ENCODE peak calls at places on chromosomes 1 and 21, in eight cellular contexts. One of them, this sample, is unnamed.

GRCh38 chr1:212497553-212497952 is 64.8 kb downstream of the NENF start:
- DNase-seq in astrocyte: no peak
- DNase-seq in ascending aorta: no peak
- DNase-seq in small intestine: no peak
- DNase-seq in foreskin keratinocyte: no peak
- DNase-seq in thoracic aorta: no peak
- DNase-seq in colonic mucosa: no peak
- DNase-seq in stomach: no peak
- DNase-seq in this sample: no peak

GRCh38 chr1:37112427-37112826 is 78.1 kb upstream of the GRIK3 start:
- DNase-seq in astrocyte: no peak
- DNase-seq in ascending aorta: no peak
- DNase-seq in small intestine: no peak
- DNase-seq in foreskin keratinocyte: no peak
- DNase-seq in thoracic aorta: no peak
- DNase-seq in colonic mucosa: no peak
- DNase-seq in stomach: no peak
- DNase-seq in this sample: no peak

GRCh38 chr1:211616231-211617031 is 37.5 kb upstream of the SLC30A1 start:
- DNase-seq in astrocyte: peak; percentile 57
- DNase-seq in ascending aorta: peak; percentile 48
- DNase-seq in small intestine: no peak
- DNase-seq in foreskin keratinocyte: no peak
- DNase-seq in thoracic aorta: peak; percentile 38
- DNase-seq in colonic mucosa: no peak
- DNase-seq in stomach: peak; percentile 48
- DNase-seq in this sample: no peak

GRCh38 chr1:37717631-37718030 is 25.3 kb downstream of the CDCA8 start:
- DNase-seq in astrocyte: no peak
- DNase-seq in ascending aorta: no peak
- DNase-seq in small intestine: no peak
- DNase-seq in foreskin keratinocyte: no peak
- DNase-seq in thoracic aorta: no peak
- DNase-seq in colonic mucosa: no peak
- DNase-seq in stomach: no peak
- DNase-seq in this sample: no peak

GRCh38 chr1:168053681-168054080 is 83.0 kb downstream of the GPR161 start:
- DNase-seq in astrocyte: no peak
- DNase-seq in ascending aorta: no peak
- DNase-seq in small intestine: no peak
- DNase-seq in foreskin keratinocyte: no peak
- DNase-seq in thoracic aorta: no peak
- DNase-seq in colonic mucosa: no peak
- DNase-seq in stomach: no peak
- DNase-seq in this sample: no peak

GRCh38 chr1:226712779-226713420 is 26.2 kb downstream of the ITPKB start:
- DNase-seq in astrocyte: no peak
- DNase-seq in ascending aorta: no peak
- DNase-seq in small intestine: no peak
- DNase-seq in foreskin keratinocyte: no peak
- DNase-seq in thoracic aorta: no peak
- DNase-seq in colonic mucosa: no peak
- DNase-seq in stomach: no peak
- DNase-seq in this sample: no peak

GRCh38 chr1:25198731-25199231 is 33.5 kb downstream of the SYF2 start:
- DNase-seq in astrocyte: peak; percentile 11
- DNase-seq in ascending aorta: no peak
- DNase-seq in small intestine: peak; percentile 39
- DNase-seq in foreskin keratinocyte: no peak
- DNase-seq in thoracic aorta: no peak
- DNase-seq in colonic mucosa: peak; percentile 51
- DNase-seq in stomach: peak; percentile 72
- DNase-seq in this sample: no peak

GRCh38 chr1:7042322-7043231 is 257.3 kb downstream of the CAMTA1 start:
- DNase-seq in astrocyte: peak; percentile 5
- DNase-seq in ascending aorta: no peak
- DNase-seq in small intestine: peak; percentile 21
- DNase-seq in foreskin keratinocyte: peak; percentile 25
- DNase-seq in thoracic aorta: no peak
- DNase-seq in colonic mucosa: no peak
- DNase-seq in stomach: no peak
- DNase-seq in this sample: no peak

GRCh38 chr1:37498872-37499617 is 15.5 kb downstream of the MEAF6 start:
- DNase-seq in astrocyte: peak; percentile 41
- DNase-seq in ascending aorta: no peak
- DNase-seq in small intestine: peak; percentile 76
- DNase-seq in foreskin keratinocyte: peak; percentile 54
- DNase-seq in thoracic aorta: no peak
- DNase-seq in colonic mucosa: peak; percentile 53
- DNase-seq in stomach: peak; percentile 69
- DNase-seq in this sample: no peak

GRCh38 chr1:214004795-214005194 is 17.0 kb downstream of the PROX1 start:
- DNase-seq in astrocyte: no peak
- DNase-seq in ascending aorta: no peak
- DNase-seq in small intestine: no peak
- DNase-seq in foreskin keratinocyte: no peak
- DNase-seq in thoracic aorta: no peak
- DNase-seq in colonic mucosa: no peak
- DNase-seq in stomach: no peak
- DNase-seq in this sample: no peak

GRCh38 chr1:3064901-3065300 is 4.1 kb upstream of the PRDM16 start:
- DNase-seq in astrocyte: no peak
- DNase-seq in ascending aorta: no peak
- DNase-seq in small intestine: no peak
- DNase-seq in foreskin keratinocyte: no peak
- DNase-seq in thoracic aorta: no peak
- DNase-seq in colonic mucosa: no peak
- DNase-seq in stomach: peak; percentile 24
- DNase-seq in this sample: no peak

GRCh38 chr1:37035828-37036666 is 1.7 kb upstream of the GRIK3 start:
- DNase-seq in astrocyte: no peak
- DNase-seq in ascending aorta: no peak
- DNase-seq in small intestine: no peak
- DNase-seq in foreskin keratinocyte: no peak
- DNase-seq in thoracic aorta: no peak
- DNase-seq in colonic mucosa: no peak
- DNase-seq in stomach: no peak
- DNase-seq in this sample: no peak

GRCh38 chr1:89606227-89606945 is 26.5 kb upstream of the LRRC8C start:
- DNase-seq in astrocyte: no peak
- DNase-seq in ascending aorta: no peak
- DNase-seq in small intestine: no peak
- DNase-seq in foreskin keratinocyte: no peak
- DNase-seq in thoracic aorta: no peak
- DNase-seq in colonic mucosa: no peak
- DNase-seq in stomach: no peak
- DNase-seq in this sample: no peak

GRCh38 chr1:89602871-89603404 is 30.0 kb upstream of the LRRC8C start:
- DNase-seq in astrocyte: no peak
- DNase-seq in ascending aorta: no peak
- DNase-seq in small intestine: no peak
- DNase-seq in foreskin keratinocyte: no peak
- DNase-seq in thoracic aorta: no peak
- DNase-seq in colonic mucosa: no peak
- DNase-seq in stomach: no peak
- DNase-seq in this sample: no peak

GRCh38 chr1:89604414-89604735 is 28.5 kb upstream of the LRRC8C start:
- DNase-seq in astrocyte: no peak
- DNase-seq in ascending aorta: no peak
- DNase-seq in small intestine: no peak
- DNase-seq in foreskin keratinocyte: no peak
- DNase-seq in thoracic aorta: no peak
- DNase-seq in colonic mucosa: no peak
- DNase-seq in stomach: no peak
- DNase-seq in this sample: no peak

GRCh38 chr1:89605692-89606091 is 27.2 kb upstream of the LRRC8C start:
- DNase-seq in astrocyte: peak; percentile 56
- DNase-seq in ascending aorta: no peak
- DNase-seq in small intestine: no peak
- DNase-seq in foreskin keratinocyte: no peak
- DNase-seq in thoracic aorta: no peak
- DNase-seq in colonic mucosa: no peak
- DNase-seq in stomach: no peak
- DNase-seq in this sample: no peak

GRCh38 chr1:89603651-89604413 is 29.1 kb upstream of the LRRC8C start:
- DNase-seq in astrocyte: peak; percentile 58
- DNase-seq in ascending aorta: no peak
- DNase-seq in small intestine: no peak
- DNase-seq in foreskin keratinocyte: peak; percentile 63
- DNase-seq in thoracic aorta: no peak
- DNase-seq in colonic mucosa: no peak
- DNase-seq in stomach: no peak
- DNase-seq in this sample: no peak
- H3K4me1 ChIP-seq in astrocyte: peaks cover 18% of the 10 kb centered on the region
- H3K4me1 ChIP-seq in ascending aorta: no peaks in the 10 kb centered on the region
- H3K4me1 ChIP-seq in small intestine: no peaks in the 10 kb centered on the region
- H3K4me1 ChIP-seq in foreskin keratinocyte: peaks cover 33% of the 10 kb centered on the region
- H3K4me1 ChIP-seq in thoracic aorta: no peaks in the 10 kb centered on the region
- H3K4me1 ChIP-seq in colonic mucosa: no peaks in the 10 kb centered on the region
- H3K4me1 ChIP-seq in stomach: peaks cover 11% of the 10 kb centered on the region
- H3K4me1 ChIP-seq in this sample: peaks cover 31% of the 10 kb centered on the region

DNA sequence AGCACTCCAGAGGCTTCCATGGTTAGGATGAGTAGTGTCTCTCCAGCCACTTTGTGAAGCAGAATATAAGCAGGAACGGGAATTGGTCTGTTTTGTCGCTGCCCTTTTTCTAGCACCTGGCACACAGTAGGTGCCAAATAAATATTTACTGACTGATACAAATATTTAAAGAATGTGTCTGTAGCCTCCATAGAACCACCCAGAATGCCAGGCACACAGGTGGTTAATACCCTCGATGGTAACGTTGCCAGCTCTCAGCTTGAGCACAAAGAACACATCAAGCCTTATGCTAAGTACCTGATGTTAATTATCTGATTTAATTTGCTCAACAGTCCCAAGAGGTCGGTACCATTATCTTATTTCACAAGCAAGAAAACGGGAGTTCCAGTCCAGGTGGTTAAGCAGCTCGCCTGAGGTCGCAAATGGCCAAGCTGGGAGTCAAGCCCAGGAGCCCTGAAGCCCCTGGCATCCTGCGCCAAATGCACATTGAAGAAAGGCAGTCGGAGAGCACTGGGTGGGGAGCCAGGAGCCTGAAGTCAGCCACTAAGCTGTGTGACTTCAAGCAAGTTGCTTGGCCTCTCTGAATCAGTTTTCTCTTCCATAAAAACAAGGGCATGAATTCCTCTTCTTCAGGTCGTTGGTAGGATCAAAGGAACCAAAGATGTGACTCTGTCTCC is 26.4 kb downstream of the HSPG2 start:
- DNase-seq in astrocyte: no peak
- DNase-seq in ascending aorta: no peak
- DNase-seq in small intestine: no peak
- DNase-seq in foreskin keratinocyte: no peak
- DNase-seq in thoracic aorta: no peak
- DNase-seq in colonic mucosa: no peak
- DNase-seq in stomach: no peak
- DNase-seq in this sample: no peak
- H3K4me1 ChIP-seq in astrocyte: peaks cover 34% of the 10 kb centered on the region
- H3K4me1 ChIP-seq in ascending aorta: peaks cover 70% of the 10 kb centered on the region
- H3K4me1 ChIP-seq in small intestine: peaks cover 7% of the 10 kb centered on the region
- H3K4me1 ChIP-seq in foreskin keratinocyte: no peaks in the 10 kb centered on the region
- H3K4me1 ChIP-seq in thoracic aorta: peaks cover 90% of the 10 kb centered on the region
- H3K4me1 ChIP-seq in colonic mucosa: peaks cover 23% of the 10 kb centered on the region
- H3K4me1 ChIP-seq in stomach: peaks cover 100% of the 10 kb centered on the region
- H3K4me1 ChIP-seq in this sample: peaks cover 100% of the 10 kb centered on the region

DNA sequence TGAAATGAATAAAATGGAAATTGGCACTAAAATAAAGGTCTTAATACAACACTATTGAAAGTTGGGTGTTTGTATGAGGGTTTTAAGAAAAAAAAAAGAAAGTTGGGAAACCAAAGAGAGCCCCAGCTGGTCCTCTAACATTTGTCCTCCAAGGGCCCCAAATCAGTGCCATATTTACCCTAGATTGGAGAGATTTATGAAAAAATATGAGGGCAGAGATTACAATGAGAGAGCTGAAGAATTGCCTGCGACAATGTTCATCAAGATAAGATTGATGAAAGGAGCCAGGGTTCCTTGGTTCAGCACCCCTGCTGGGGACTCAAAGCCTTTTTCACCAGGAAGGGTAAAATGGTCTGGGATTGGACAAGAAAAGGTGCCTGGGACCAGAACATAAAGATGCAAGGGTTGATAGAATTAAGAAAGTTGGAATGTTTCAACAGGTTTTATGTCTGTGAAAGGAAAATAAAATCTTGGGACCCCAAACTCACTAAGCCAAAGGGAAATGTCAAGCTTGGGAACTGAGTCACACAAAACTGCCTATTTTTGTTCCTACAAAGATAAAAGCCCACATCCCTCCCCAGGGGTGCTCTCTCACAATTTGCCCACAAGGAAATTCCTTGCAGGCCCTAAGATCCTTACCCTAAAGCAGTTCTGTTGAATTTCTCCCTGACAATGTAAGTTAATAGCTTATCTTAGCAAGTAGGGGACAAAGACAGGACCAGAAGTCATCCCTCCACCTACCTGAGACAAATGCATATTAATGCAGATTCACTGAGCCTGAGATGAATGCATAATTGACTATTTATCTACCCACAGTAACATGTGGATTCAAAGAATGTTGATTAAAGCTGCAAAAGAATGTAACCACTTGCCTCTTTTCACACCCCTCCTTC is 26.8 kb downstream of the CBR1 start:
- DNase-seq in astrocyte: no peak
- DNase-seq in ascending aorta: no peak
- DNase-seq in small intestine: no peak
- DNase-seq in foreskin keratinocyte: no peak
- DNase-seq in thoracic aorta: no peak
- DNase-seq in colonic mucosa: no peak
- DNase-seq in stomach: no peak
- DNase-seq in this sample: no peak
- H3K4me1 ChIP-seq in astrocyte: peaks cover 9% of the 10 kb centered on the region
- H3K4me1 ChIP-seq in ascending aorta: no peaks in the 10 kb centered on the region
- H3K4me1 ChIP-seq in small intestine: no peaks in the 10 kb centered on the region
- H3K4me1 ChIP-seq in foreskin keratinocyte: peaks cover 9% of the 10 kb centered on the region
- H3K4me1 ChIP-seq in thoracic aorta: no peaks in the 10 kb centered on the region
- H3K4me1 ChIP-seq in colonic mucosa: no peaks in the 10 kb centered on the region
- H3K4me1 ChIP-seq in stomach: no peaks in the 10 kb centered on the region
- H3K4me1 ChIP-seq in this sample: peaks cover 8% of the 10 kb centered on the region

GRCh38 chr1:12485231-12486172 is 132.5 kb downstream of the DHRS3 start:
- DNase-seq in astrocyte: no peak
- DNase-seq in ascending aorta: no peak
- DNase-seq in small intestine: no peak
- DNase-seq in foreskin keratinocyte: no peak
- DNase-seq in thoracic aorta: no peak
- DNase-seq in colonic mucosa: no peak
- DNase-seq in stomach: no peak
- DNase-seq in this sample: no peak
- H3K4me1 ChIP-seq in astrocyte: peaks cover 24% of the 10 kb centered on the region
- H3K4me1 ChIP-seq in ascending aorta: peaks cover 20% of the 10 kb centered on the region
- H3K4me1 ChIP-seq in small intestine: peaks cover 11% of the 10 kb centered on the region
- H3K4me1 ChIP-seq in foreskin keratinocyte: peaks cover 24% of the 10 kb centered on the region
- H3K4me1 ChIP-seq in thoracic aorta: peaks cover 22% of the 10 kb centered on the region
- H3K4me1 ChIP-seq in colonic mucosa: peaks cover 9% of the 10 kb centered on the region
- H3K4me1 ChIP-seq in stomach: peaks cover 41% of the 10 kb centered on the region
- H3K4me1 ChIP-seq in this sample: peaks cover 32% of the 10 kb centered on the region

DNA sequence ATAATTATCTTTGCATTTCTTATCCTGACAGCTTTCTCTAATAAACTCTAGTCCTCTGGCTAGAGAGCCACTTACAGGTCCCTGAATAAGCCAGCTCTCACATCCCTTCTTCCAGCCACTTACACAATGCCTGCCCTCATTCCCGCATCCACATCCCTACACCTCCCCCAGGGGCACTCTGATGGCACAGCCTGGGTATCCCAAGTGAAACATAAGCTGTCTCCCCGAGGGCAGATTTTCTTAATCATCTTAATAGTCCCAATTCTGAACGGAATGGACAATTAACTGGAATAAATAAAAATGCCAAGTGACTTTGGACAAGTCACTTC is 4.9 kb downstream of the RHOC start:
- DNase-seq in astrocyte: no peak
- DNase-seq in ascending aorta: no peak
- DNase-seq in small intestine: no peak
- DNase-seq in foreskin keratinocyte: peak; percentile 16
- DNase-seq in thoracic aorta: no peak
- DNase-seq in colonic mucosa: no peak
- DNase-seq in stomach: peak; percentile 5
- DNase-seq in this sample: no peak
- H3K4me1 ChIP-seq in astrocyte: peaks cover 59% of the 10 kb centered on the region
- H3K4me1 ChIP-seq in ascending aorta: peaks cover 28% of the 10 kb centered on the region
- H3K4me1 ChIP-seq in small intestine: peaks cover 28% of the 10 kb centered on the region
- H3K4me1 ChIP-seq in foreskin keratinocyte: peaks cover 28% of the 10 kb centered on the region
- H3K4me1 ChIP-seq in thoracic aorta: peaks cover 20% of the 10 kb centered on the region
- H3K4me1 ChIP-seq in colonic mucosa: peaks cover 34% of the 10 kb centered on the region
- H3K4me1 ChIP-seq in stomach: peaks cover 87% of the 10 kb centered on the region
- H3K4me1 ChIP-seq in this sample: peaks cover 60% of the 10 kb centered on the region